ENCODE peak calls at places on chromosomes 5 and 9, in seven cellular contexts. Y is HL-60; H is dorsolateral prefrontal cortex; B is HCT116; O is activated CD8-positive, alpha-beta T cell treated with anti-CD3 and anti-CD28 coated beads for 36 hours; D is tibial artery; K is natural killer cell. Z is an unnamed sample.

GRCh38 chr5:158970569-158971014 is 129.1 kb downstream of the EBF1 start:
- DNase-seq in Y (no peak), H (no peak), B (no peak), O (no peak), D (no peak), K (no peak), Z (no peak)

GRCh38 chr5:98349251-98349989 is 424.0 kb upstream of the RGMB start:
- DNase-seq in Y (no peak), H (no peak), B (peak), O (no peak), D (no peak), K (no peak), Z (no peak)

GRCh38 chr9:126613656-126614055 is at the start of gene LMX1B:
- DNase-seq in Y (no peak), H (no peak), B (peak), O (no peak), D (peak), K (no peak), Z (no peak)

GRCh38 chr5:169735913-169736312 is 98.8 kb downstream of the DOCK2 start:
- DNase-seq in Y (no peak), H (no peak), B (no peak), O (no peak), D (no peak), K (no peak), Z (no peak)

GRCh38 chr5:133552925-133553525 is 59.3 kb downstream of the FSTL4 start:
- DNase-seq in Y (peak), H (no peak), B (peak), O (peak), D (peak), K (peak), Z (peak)

GRCh38 chr9:99389087-99390033 is 167.3 kb downstream of the SEC61B start:
- DNase-seq in Y (no peak), H (no peak), B (no peak), O (no peak), D (no peak), K (no peak), Z (no peak)

GRCh38 chr5:71653119-71653518 is 66.0 kb upstream of the CARTPT start:
- DNase-seq in Y (no peak), H (no peak), B (no peak), O (no peak), D (no peak), K (no peak), Z (no peak)

GRCh38 chr5:82808960-82809359 is 268.2 kb downstream of the TMEM167A start:
- DNase-seq in Y (no peak), H (no peak), B (no peak), O (peak), D (no peak), K (no peak), Z (no peak)

GRCh38 chr5:112355058-112355685 is 63.9 kb downstream of the EPB41L4A start:
- DNase-seq in Y (no peak), H (no peak), B (no peak), O (no peak), D (no peak), K (no peak), Z (no peak)

GRCh38 chr9:136804509-136805206 is 3.1 kb upstream of the RABL6 start:
- DNase-seq in Y (no peak), H (no peak), B (no peak), O (no peak), D (no peak), K (no peak), Z (no peak)

GRCh38 chr9:85527331-85528015 is 214.3 kb downstream of the AGTPBP1 start:
- DNase-seq in Y (no peak), H (no peak), B (no peak), O (no peak), D (no peak), K (no peak), Z (no peak)

GRCh38 chr5:3590253-3590966 is 5.2 kb upstream of the IRX1 start:
- DNase-seq in Y (no peak), H (no peak), B (no peak), O (no peak), D (no peak), K (no peak), Z (no peak)

GRCh38 chr9:123364241-123364824 is 8.3 kb downstream of the CRB2 start:
- DNase-seq in Y (no peak), H (no peak), B (no peak), O (no peak), D (no peak), K (no peak), Z (no peak)

GRCh38 chr9:125805057-125805456 is 57.9 kb downstream of the PBX3 start:
- DNase-seq in Y (no peak), H (no peak), B (no peak), O (no peak), D (no peak), K (no peak), Z (no peak)

GRCh38 chr9:36584626-36585460 is 12.1 kb downstream of the MELK start:
- DNase-seq in Y (no peak), H (no peak), B (no peak), O (no peak), D (no peak), K (no peak), Z (no peak)

GRCh38 chr9:116692619-116693018 is 5.5 kb downstream of the TRIM32 start:
- DNase-seq in Y (no peak), H (no peak), B (no peak), O (no peak), D (no peak), K (no peak), Z (no peak)

GRCh38 chr5:176889321-176890280 is 9.5 kb downstream of the HK3 start:
- DNase-seq in Y (no peak), H (no peak), B (no peak), O (no peak), D (no peak), K (no peak), Z (peak)

GRCh38 chr5:134122530-134122929 is 8.0 kb downstream of the TCF7 start:
- DNase-seq in Y (no peak), H (no peak), B (no peak), O (peak), D (no peak), K (peak), Z (no peak)

DNA sequence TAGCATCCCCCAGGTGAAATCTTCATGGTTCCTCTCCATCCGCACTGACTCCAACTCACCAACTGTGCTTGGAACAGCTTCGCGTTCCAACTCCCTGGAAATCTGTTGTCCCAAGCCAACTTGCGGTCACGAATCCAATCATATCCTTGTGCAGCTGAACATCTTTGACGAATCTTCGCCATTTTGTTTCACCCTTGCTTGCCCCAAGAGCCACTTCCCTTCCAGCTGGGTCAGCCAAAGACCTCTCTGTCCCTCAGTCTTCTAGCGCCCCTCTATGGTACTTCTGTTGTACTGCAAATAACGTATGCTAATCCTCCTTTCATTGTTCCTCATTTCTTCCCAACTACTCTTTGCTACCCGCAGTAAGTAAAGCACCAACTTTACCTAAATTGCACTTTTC is 61.0 kb upstream of the TARS1 start:
- DNase-seq in Y (peak), H (no peak), B (peak), O (peak), D (no peak), K (no peak), Z (no peak)
- TF ChIP-seq CTCF in Y (peak), H (peak), B (peak), O (no peak), D (no peak), K (no peak), Z (peak)

DNA sequence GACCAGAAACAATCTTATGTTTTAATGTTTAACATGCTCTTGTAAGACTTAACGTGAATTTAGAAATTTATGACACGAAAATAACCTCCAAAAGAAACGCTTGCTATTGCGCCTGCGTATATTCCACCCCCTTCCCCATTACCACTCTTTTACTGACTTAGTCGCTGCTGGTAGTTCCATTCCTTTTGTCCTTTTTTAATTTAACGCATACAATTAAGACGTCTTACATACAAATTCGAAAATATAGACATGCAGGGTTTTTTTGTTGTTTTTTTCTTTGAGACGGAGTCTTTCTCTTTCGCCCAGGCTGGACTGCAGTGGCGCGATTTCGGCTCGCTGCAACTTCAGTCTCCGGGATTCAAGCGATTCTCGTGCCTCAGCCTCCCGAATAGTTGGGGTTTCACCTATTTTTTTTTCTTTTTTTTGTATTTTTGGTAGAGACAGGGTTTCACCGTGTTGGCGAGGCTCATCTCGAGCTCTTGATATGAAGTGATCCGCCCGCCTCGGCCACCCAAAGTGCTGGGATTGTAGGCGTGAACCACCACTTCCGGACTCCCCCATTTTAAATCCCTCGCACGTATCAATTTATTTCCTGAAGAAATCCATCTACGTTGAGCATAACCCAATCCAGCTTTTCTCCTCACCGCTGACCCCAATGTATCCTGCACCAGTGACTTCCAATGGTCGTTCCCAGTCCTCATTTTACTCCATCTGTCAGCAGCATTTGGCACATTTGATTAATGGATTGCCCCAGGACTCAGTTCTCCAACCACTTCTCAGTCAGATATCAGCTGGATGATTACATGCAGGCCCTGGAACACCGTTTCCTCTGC is 678 bp upstream of the MED7 start:
- DNase-seq in Y (no peak), H (peak), B (no peak), O (peak), D (peak), K (peak), Z (no peak)
- TF ChIP-seq CTCF in Y (no peak), H (no peak), B (no peak), O (no peak), D (no peak), K (no peak), Z (no peak)

GRCh38 chr9:89340332-89340731 is 22.0 kb downstream of the SECISBP2 start:
- DNase-seq in Y (no peak), H (no peak), B (no peak), O (no peak), D (no peak), K (no peak), Z (no peak)

GRCh38 chr9:89342213-89342612 is 23.9 kb downstream of the SECISBP2 start:
- DNase-seq in Y (no peak), H (no peak), B (no peak), O (no peak), D (no peak), K (no peak), Z (no peak)

GRCh38 chr9:89339807-89340206 is 21.5 kb downstream of the SECISBP2 start:
- DNase-seq in Y (no peak), H (no peak), B (no peak), O (no peak), D (no peak), K (no peak), Z (no peak)

GRCh38 chr9:89345476-89345875 is 27.2 kb downstream of the SECISBP2 start:
- DNase-seq in Y (no peak), H (no peak), B (no peak), O (no peak), D (no peak), K (no peak), Z (no peak)

GRCh38 chr9:89342948-89343347 is 24.6 kb downstream of the SECISBP2 start:
- DNase-seq in Y (no peak), H (no peak), B (no peak), O (no peak), D (no peak), K (no peak), Z (no peak)
- TF ChIP-seq CTCF in Y (no peak), H (no peak), B (no peak), O (no peak), D (no peak), K (no peak), Z (no peak)

DNA sequence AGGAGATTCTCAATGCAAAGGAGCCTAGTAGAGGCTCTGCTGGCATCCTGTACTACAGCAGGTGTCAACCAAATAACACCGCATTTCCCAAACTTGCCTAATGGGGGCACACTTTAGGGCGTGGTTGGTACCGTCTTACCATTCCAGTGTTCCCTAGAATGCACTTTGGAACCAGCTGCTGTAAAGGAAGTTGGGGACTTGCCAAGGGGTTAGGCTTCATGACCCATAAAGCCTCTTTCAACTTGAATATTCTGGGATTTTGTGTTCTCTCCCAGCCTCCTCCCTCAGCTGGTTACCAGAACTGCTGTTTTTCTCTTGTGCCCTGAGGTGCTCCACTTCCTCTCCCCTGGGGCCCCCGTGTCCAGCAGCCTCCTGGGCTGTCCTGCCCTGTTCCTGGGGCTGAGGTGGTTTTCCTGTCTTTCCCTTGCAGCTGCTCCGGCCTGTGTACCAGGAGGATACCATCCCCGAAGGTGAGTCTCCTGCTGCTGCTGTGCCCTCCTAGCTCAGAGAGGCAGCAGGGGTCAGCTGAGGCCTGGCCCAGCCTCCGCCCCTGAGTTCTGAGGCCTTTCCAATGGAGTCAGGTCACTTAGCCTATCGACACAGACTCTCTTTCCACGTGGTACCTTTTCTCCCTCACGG is 44.7 kb downstream of the RGS3 start:
- DNase-seq in Y (peak), H (no peak), B (peak), O (peak), D (no peak), K (no peak), Z (no peak)
- TF ChIP-seq CTCF in Y (no peak), H (no peak), B (peak), O (no peak), D (no peak), K (no peak), Z (no peak)

GRCh38 chr5:16750445-16750844 is 133.6 kb upstream of the RETREG1 start:
- DNase-seq in Y (no peak), H (no peak), B (no peak), O (no peak), D (no peak), K (no peak), Z (no peak)
- TF ChIP-seq CTCF in Y (no peak), H (no peak), B (no peak), O (no peak), D (no peak), K (no peak), Z (no peak)

DNA sequence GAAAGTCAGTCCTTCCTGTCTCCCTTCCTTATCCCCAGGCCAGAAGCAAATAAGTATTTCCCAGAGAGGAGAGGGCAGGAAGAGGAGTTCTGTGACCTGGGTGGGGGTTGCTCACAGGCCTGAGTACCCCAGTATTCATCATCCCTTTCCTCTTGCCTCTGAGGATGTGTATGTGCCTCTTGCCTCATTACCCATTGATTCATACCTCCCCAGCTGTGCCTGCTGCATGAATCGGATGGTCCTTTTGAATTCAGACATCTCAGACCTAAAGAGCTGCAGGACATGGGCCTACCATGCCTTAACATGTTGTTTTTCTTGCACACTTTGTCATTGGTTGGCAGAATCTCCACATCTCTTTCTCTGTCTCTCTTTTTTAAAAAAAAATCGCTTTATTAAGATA is 112.8 kb upstream of the SHB start:
- DNase-seq in Y (no peak), H (no peak), B (no peak), O (no peak), D (no peak), K (no peak), Z (no peak)
- TF ChIP-seq CTCF in Y (no peak), H (no peak), B (no peak), O (no peak), D (no peak), K (no peak), Z (no peak)

Z was measured in CD14-positive monocyte.